ENCODE peak calls at places on chromosome 11, in four cellular contexts. M, U, A and X are unnamed samples.

GRCh38 chr11:66006134-66006890 is 4.0 kb downstream of the BANF1 start:
- DNase-seq in M (no peak), U (no peak), A (no peak), X (no peak)

GRCh38 chr11:26704249-26704648 is 17.6 kb downstream of the SLC5A12 start:
- DNase-seq in M (no peak), U (no peak), A (no peak), X (no peak)

GRCh38 chr11:1382831-1383607 is 6.7 kb upstream of the BRSK2 start:
- DNase-seq in M (peak; percentile 94), U (peak; percentile 91), A (peak; percentile 84), X (peak; percentile 91)

GRCh38 chr11:125084761-125085231 is 21.7 kb downstream of the SLC37A2 start:
- DNase-seq in M (no peak), U (no peak), A (no peak), X (no peak)

GRCh38 chr11:107836811-107837210 is 21.8 kb downstream of the SLC35F2 start:
- DNase-seq in M (no peak), U (no peak), A (no peak), X (no peak)

GRCh38 chr11:91513734-91514133 is 710.9 kb upstream of the FAT3 start:
- DNase-seq in M (no peak), U (no peak), A (no peak), X (no peak)

GRCh38 chr11:36130401-36130800 is 158.8 kb downstream of the COMMD9 start:
- DNase-seq in M (no peak), U (no peak), A (no peak), X (no peak)

GRCh38 chr11:46026616-46027293 is 94.5 kb downstream of the PHF21A start:
- DNase-seq in M (no peak), U (no peak), A (no peak), X (no peak)

GRCh38 chr11:10426475-10426874 is 28.6 kb upstream of the AMPD3 start:
- DNase-seq in M (no peak), U (no peak), A (no peak), X (no peak)

GRCh38 chr11:7688238-7688826 is 15.0 kb upstream of the CYB5R2 start:
- DNase-seq in M (no peak), U (no peak), A (no peak), X (peak; percentile 29)

GRCh38 chr11:77379917-77380316 is 78.4 kb upstream of the GDPD4 start:
- DNase-seq in M (no peak), U (no peak), A (no peak), X (no peak)

GRCh38 chr11:7019500-7020182 is 505 bp downstream of the ZNF214 start:
- DNase-seq in M (peak; percentile 71), U (peak; percentile 59), A (peak; percentile 19), X (no peak)

GRCh38 chr11:58656348-58656747 is 33.9 kb downstream of the CNTF start:
- DNase-seq in M (no peak), U (no peak), A (no peak), X (no peak)

GRCh38 chr11:75603791-75604736 is 42.0 kb downstream of the SERPINH1 start:
- DNase-seq in M (no peak), U (no peak), A (no peak), X (no peak)

GRCh38 chr11:112922606-112923005 is 38.6 kb upstream of the NCAM1 start:
- DNase-seq in M (no peak), U (no peak), A (no peak), X (no peak)
- TF ChIP-seq CTCF in M (no peak), U (no peak), A (no peak), X (no peak)

GRCh38 chr11:24617856-24618255 is 121.0 kb downstream of the LUZP2 start:
- DNase-seq in M (no peak), U (no peak), A (no peak), X (no peak)
- TF ChIP-seq CTCF in M (no peak), U (no peak), A (no peak), X (no peak)

GRCh38 chr11:34105079-34105956 is at the start of gene NAT10:
- DNase-seq in M (peak; percentile 99), U (peak; percentile 94), A (peak; percentile 99), X (peak; percentile 98)
- TF ChIP-seq CTCF in M (no peak), U (no peak), A (no peak), X (no peak)

DNA sequence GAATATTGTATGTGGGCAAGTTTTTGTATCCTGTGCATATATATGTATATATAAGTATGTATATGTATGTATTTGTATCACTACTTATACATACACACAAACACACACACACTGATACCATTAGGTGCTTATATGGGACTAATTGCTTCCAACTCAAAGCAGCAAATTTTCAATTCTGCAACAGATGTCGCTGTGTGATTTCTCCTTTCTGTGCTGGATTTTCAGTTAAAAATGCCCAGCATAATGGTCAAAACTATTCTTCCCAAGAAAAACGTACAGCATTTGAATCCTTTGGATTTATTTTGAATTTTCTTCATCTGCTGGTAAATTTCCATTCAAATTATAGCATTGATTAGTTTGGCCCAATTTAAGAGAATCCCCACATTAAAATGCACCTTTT is 4.3 kb downstream of the CADM1 start:
- DNase-seq in M (no peak), U (no peak), A (no peak), X (no peak)
- TF ChIP-seq CTCF in M (no peak), U (no peak), A (no peak), X (no peak)

DNA sequence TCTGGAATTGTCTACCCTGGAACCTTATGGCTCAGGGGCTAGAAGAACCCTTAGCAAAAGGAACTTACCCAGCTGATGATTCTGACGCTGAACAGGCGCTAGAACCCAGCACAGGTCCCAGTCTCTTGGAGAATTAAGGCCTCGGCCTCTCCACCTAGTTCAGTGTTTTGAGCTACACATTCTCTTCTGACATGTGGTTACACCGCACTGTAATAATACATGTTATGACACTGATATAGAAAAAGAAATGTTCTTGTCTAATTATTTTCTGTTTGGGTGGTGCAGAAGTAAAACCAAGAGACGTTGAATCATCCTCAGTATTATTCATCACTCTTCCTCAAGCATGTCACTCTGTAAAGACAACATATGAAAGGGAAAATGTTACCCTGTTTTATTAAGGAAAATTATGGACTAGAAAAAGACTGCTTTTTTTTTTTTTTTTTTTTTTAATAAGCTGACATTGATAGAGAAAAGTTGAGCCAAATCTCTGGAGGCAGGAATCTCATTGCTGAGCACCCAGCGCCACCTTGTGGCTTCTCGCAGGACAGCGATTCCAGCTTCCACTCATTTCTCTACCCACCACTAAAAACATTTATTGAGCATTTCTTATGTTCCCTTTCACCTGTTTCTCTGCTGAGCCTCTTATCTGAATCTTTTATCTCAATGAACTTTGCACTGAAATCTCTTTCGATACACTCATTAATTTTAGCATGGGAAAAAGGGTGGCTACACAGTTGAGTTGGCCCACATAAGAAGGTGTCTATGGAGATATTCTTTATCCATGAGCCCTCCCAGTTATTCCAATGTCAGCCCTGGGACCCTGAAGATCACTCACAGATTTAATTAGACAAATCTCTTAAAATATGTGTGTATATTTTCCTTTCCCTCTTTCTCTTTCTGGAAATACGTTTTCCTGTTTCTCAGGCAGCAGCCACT is 12.6 kb upstream of the APLNR start:
- DNase-seq in M (peak; percentile 72), U (peak; percentile 47), A (peak; percentile 64), X (peak; percentile 75)
- TF ChIP-seq CTCF in M (peak; percentile 47), U (peak; percentile 97), A (peak; percentile 68), X (peak; percentile 86)

GRCh38 chr11:102784380-102784779 is 4.0 kb upstream of the MMP10 start:
- DNase-seq in M (no peak), U (no peak), A (no peak), X (no peak)
- TF ChIP-seq CTCF in M (no peak), U (no peak), A (no peak), X (no peak)

GRCh38 chr11:11540157-11540556 is 81.6 kb downstream of the GALNT18 start:
- DNase-seq in M (no peak), U (no peak), A (no peak), X (no peak)

GRCh38 chr11:11543656-11544055 is 78.1 kb downstream of the GALNT18 start:
- DNase-seq in M (no peak), U (no peak), A (no peak), X (no peak)

GRCh38 chr11:11550534-11550933 is 71.3 kb downstream of the GALNT18 start:
- DNase-seq in M (no peak), U (no peak), A (no peak), X (no peak)

DNA sequence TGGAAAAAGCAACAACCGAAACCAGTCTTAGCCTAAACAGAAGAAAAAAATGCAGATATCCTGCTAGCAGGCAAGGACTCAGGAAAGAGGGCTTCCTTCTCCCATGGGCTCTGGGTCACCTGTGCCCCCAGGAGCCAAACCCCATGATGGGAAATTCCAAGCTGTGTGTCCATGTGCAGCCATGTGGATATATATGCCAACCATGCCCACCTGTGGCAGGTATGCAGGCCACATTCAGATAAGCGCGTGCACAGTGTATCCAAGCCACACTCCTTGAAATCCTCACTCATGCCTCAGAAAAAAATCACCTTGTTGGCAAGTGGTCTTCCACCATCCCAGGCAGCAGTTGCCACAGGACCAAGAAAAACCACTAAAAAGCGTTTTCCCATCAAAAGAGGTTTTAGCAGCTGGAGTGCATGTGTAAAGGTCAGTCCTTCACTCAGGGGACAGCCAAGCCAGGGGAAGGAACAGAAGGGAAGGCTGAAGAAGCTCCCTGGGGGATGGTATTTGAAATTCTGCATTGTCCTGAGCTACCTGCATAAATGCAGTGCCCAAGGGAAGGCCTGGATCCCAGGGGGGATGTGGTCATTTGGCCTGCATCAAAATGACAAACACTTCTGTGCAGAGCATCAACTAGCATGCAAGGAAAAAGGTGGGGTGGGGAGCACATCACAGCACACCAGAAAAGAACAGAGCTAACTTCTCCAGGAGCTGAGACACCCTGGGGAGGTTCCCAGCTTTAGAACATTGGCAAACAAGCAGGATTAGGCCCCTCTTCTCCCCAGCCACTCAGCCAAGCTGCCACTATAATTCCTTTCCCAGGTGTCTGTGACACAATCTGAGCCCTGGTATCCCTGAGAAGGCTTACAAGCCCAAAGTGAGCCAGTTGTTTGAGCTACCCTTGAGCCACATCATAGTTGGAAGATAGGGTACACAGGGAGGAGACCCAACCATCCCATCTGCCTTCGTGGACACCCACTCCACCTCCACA is 76.2 kb downstream of the GALNT18 start:
- DNase-seq in M (no peak), U (no peak), A (no peak), X (no peak)
- TF ChIP-seq CTCF in M (no peak), U (no peak), A (no peak), X (no peak)